ENCODE peak calls at places on chromosome 1, in seven cellular contexts. W is astrocyte of the cerebellum; A is HFF-Myc; Q is Kasumi-1; J is cardiac muscle cell; Y is effector CD4-positive, alpha-beta T cell; I is CD8-positive, alpha-beta T cell. D is an unnamed sample.

GRCh38 chr1:51237714-51238403 is 1.8 kb downstream of the RNF11 start:
- DNase-seq in W (no peak), A (no peak), Q (no peak), J (peak), Y (no peak), I (no peak), D (no peak)

GRCh38 chr1:203135636-203136305 is 8.2 kb downstream of the ADORA1 start:
- DNase-seq in W (no peak), A (no peak), Q (peak), J (no peak), Y (no peak), I (no peak), D (no peak)

GRCh38 chr1:153617677-153618076 is 1.6 kb upstream of the S100A14 start:
- DNase-seq in W (no peak), A (no peak), Q (peak), J (no peak), Y (peak), I (no peak), D (no peak)

GRCh38 chr1:8061210-8061609 is 35.1 kb upstream of the ERRFI1 start:
- DNase-seq in W (peak), A (no peak), Q (no peak), J (no peak), Y (no peak), I (no peak), D (no peak)

GRCh38 chr1:93578911-93579825 is 102.5 kb downstream of the BCAR3 start:
- DNase-seq in W (no peak), A (no peak), Q (no peak), J (no peak), Y (no peak), I (no peak), D (no peak)

GRCh38 chr1:53482441-53483153 is 23.4 kb downstream of the DMRTB1 start:
- DNase-seq in W (no peak), A (no peak), Q (no peak), J (no peak), Y (no peak), I (no peak), D (no peak)

GRCh38 chr1:36068866-36069265 is 15.0 kb upstream of the TEKT2 start:
- DNase-seq in W (no peak), A (no peak), Q (no peak), J (no peak), Y (no peak), I (no peak), D (no peak)

GRCh38 chr1:57422271-57423134 is 1.4 kb downstream of the DAB1 start:
- DNase-seq in W (no peak), A (no peak), Q (no peak), J (peak), Y (no peak), I (no peak), D (no peak)

GRCh38 chr1:115507256-115507589 is 134.5 kb upstream of the VANGL1 start:
- DNase-seq in W (peak), A (no peak), Q (peak), J (peak), Y (no peak), I (no peak), D (no peak)

GRCh38 chr1:4309676-4310320 is 344.6 kb upstream of the AJAP1 start:
- DNase-seq in W (no peak), A (no peak), Q (no peak), J (no peak), Y (no peak), I (no peak), D (no peak)

GRCh38 chr1:171801395-171801990 is 20.0 kb downstream of the METTL13 start:
- DNase-seq in W (peak), A (peak), Q (peak), J (peak), Y (no peak), I (no peak), D (no peak)

GRCh38 chr1:200877839-200878551 is 5.2 kb downstream of the GPR25 start:
- DNase-seq in W (no peak), A (no peak), Q (no peak), J (no peak), Y (peak), I (no peak), D (no peak)

GRCh38 chr1:97875996-97876395 is 44.8 kb downstream of the DPYD start:
- DNase-seq in W (peak), A (no peak), Q (no peak), J (no peak), Y (no peak), I (no peak), D (no peak)